ENCODE peak calls at places on chromosome 9, in eight cellular contexts. S, C, N, O, V, J, P and Y are unnamed samples.

GRCh38 chr9:71681104-71681707 is 87.1 kb downstream of the CEMIP2 start:
- DNase-seq in S (peak), C (no peak), N (peak), O (no peak), V (no peak), J (no peak), P (no peak), Y (no peak)

GRCh38 chr9:599933-600461 is 241.5 kb upstream of the DMRT1 start:
- DNase-seq in S (no peak), C (no peak), N (no peak), O (no peak), V (no peak), J (no peak), P (no peak), Y (no peak)

GRCh38 chr9:84701801-84702200 is 32.3 kb downstream of the NTRK2 start:
- DNase-seq in S (no peak), C (no peak), N (no peak), O (no peak), V (no peak), J (peak), P (peak), Y (no peak)

GRCh38 chr9:23698161-23698560 is 127.9 kb downstream of the ELAVL2 start:
- DNase-seq in S (no peak), C (no peak), N (no peak), O (no peak), V (no peak), J (no peak), P (no peak), Y (no peak)

GRCh38 chr9:93262537-93263310 is 78.8 kb downstream of the WNK2 start:
- DNase-seq in S (no peak), C (no peak), N (no peak), O (peak), V (peak), J (no peak), P (peak), Y (no peak)

GRCh38 chr9:92377904-92378303 is 26.5 kb downstream of the OGN start:
- DNase-seq in S (no peak), C (no peak), N (no peak), O (no peak), V (no peak), J (no peak), P (no peak), Y (no peak)

GRCh38 chr9:119375892-119376291 is 6.7 kb upstream of the BRINP1 start:
- DNase-seq in S (no peak), C (no peak), N (peak), O (no peak), V (no peak), J (peak), P (no peak), Y (peak)

GRCh38 chr9:135410831-135411473 is 68.6 kb upstream of the PPP1R26 start:
- DNase-seq in S (no peak), C (no peak), N (no peak), O (no peak), V (no peak), J (no peak), P (peak), Y (no peak)

GRCh38 chr9:130323051-130323757 is 57.6 kb downstream of the HMCN2 start:
- DNase-seq in S (no peak), C (no peak), N (no peak), O (no peak), V (no peak), J (no peak), P (no peak), Y (no peak)

GRCh38 chr9:124934290-124934689 is 6.6 kb downstream of the GOLGA1 start:
- DNase-seq in S (peak), C (peak), N (peak), O (no peak), V (no peak), J (peak), P (no peak), Y (no peak)

GRCh38 chr9:106980551-106981101 is 117.7 kb downstream of the ZNF462 start:
- DNase-seq in S (no peak), C (no peak), N (peak), O (no peak), V (no peak), J (peak), P (no peak), Y (no peak)

GRCh38 chr9:109013678-109014145 is 413 bp upstream of the CTNNAL1 start:
- DNase-seq in S (peak), C (peak), N (peak), O (no peak), V (no peak), J (no peak), P (no peak), Y (peak)

GRCh38 chr9:91198405-91198804 is 163.3 kb downstream of the AUH start:
- DNase-seq in S (no peak), C (no peak), N (no peak), O (no peak), V (no peak), J (no peak), P (no peak), Y (no peak)

GRCh38 chr9:133641396-133641655 is 5.2 kb downstream of the DBH start:
- DNase-seq in S (no peak), C (no peak), N (no peak), O (no peak), V (no peak), J (no peak), P (no peak), Y (no peak)

GRCh38 chr9:133638711-133639110 is 2.5 kb downstream of the DBH start:
- DNase-seq in S (no peak), C (no peak), N (no peak), O (no peak), V (no peak), J (no peak), P (no peak), Y (no peak)

GRCh38 chr9:133640580-133641395 is 4.6 kb downstream of the DBH start:
- DNase-seq in S (no peak), C (no peak), N (no peak), O (no peak), V (no peak), J (no peak), P (no peak), Y (no peak)

GRCh38 chr9:133639613-133640012 is 3.5 kb downstream of the DBH start:
- DNase-seq in S (no peak), C (no peak), N (no peak), O (no peak), V (no peak), J (no peak), P (no peak), Y (no peak)

DNA sequence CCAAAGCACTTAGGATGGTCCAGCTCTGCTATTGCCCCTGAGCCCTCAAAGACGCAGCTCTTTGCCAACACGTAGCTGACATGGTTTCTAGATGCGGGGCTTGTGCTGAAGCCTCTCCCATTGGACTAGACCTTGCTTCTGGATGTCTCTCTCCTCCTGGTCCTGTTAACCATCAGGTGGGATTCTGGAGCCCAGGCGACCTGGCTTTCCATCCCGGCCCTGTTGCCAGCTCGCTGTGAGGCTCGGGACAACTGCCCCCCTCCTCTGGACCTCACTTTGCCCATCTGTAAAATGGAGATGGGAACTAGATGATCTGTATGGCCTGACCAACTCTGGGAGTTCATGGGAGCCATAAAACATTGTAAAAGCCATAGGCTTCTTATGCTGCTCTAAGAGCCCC is 4.0 kb downstream of the DBH start:
- DNase-seq in S (no peak), C (no peak), N (no peak), O (no peak), V (no peak), J (no peak), P (no peak), Y (no peak)
- TF ChIP-seq CTCF in S (no peak), C (no peak), N (no peak), O (no peak), V (no peak), J (no peak), P (no peak), Y (no peak)

DNA sequence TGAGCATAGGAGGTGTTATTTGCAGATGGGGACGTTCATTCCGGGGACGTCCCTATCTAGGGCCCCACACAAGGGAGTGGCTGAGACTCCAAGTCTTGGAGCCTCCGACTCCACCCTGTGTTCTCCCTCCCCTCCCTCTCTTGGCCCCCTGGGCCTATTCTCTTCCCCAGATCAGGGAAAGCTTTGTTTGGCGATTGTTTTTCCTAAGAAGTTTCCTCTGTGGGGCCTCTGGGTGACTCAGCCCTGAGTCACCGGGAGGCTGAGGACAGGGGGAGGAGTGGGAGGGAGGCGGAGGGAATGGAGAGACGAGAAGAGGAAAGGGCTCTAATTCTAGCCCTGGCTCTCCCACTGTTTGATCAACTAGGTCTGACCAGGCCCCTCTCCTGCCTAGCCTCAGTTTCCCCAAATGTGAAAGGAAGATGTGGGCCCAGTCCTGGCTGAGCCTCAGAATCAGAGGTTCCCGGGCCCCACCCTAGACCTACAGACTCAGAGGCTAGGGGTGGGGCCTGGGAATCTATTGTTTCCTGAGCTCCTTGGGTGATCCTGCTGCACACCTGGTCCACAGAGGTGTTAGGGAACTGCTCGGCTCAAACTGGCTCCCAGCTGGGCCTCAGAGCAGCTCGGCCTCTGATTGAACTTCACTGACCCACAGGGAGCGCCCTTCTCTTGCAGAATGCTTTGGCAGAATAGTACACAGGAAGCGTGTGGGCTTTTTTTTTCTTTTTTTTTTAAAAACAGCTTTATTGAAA is 19.2 kb downstream of the GSN start:
- DNase-seq in S (peak), C (peak), N (peak), O (peak), V (peak), J (no peak), P (no peak), Y (peak)
- TF ChIP-seq CTCF in S (peak), C (no peak), N (peak), O (no peak), V (no peak), J (no peak), P (no peak), Y (peak)

GRCh38 chr9:73053543-73053942 is 98.1 kb upstream of the ANXA1 start:
- DNase-seq in S (no peak), C (no peak), N (no peak), O (no peak), V (no peak), J (no peak), P (no peak), Y (no peak)

GRCh38 chr9:73050062-73050814 is 97.4 kb upstream of the ALDH1A1 start:
- DNase-seq in S (peak), C (peak), N (peak), O (no peak), V (no peak), J (no peak), P (no peak), Y (no peak)

GRCh38 chr9:73050887-73051550 is 98.2 kb upstream of the ALDH1A1 start:
- DNase-seq in S (peak), C (no peak), N (no peak), O (no peak), V (no peak), J (no peak), P (no peak), Y (no peak)

GRCh38 chr9:73056245-73056644 is 95.4 kb upstream of the ANXA1 start:
- DNase-seq in S (peak), C (no peak), N (no peak), O (no peak), V (no peak), J (no peak), P (no peak), Y (no peak)

GRCh38 chr9:73054091-73054490 is 97.6 kb upstream of the ANXA1 start:
- DNase-seq in S (no peak), C (no peak), N (no peak), O (no peak), V (no peak), J (no peak), P (no peak), Y (no peak)
- TF ChIP-seq CTCF in S (no peak), C (no peak), N (no peak), O (no peak), V (no peak), J (no peak), P (no peak), Y (no peak)

DNA sequence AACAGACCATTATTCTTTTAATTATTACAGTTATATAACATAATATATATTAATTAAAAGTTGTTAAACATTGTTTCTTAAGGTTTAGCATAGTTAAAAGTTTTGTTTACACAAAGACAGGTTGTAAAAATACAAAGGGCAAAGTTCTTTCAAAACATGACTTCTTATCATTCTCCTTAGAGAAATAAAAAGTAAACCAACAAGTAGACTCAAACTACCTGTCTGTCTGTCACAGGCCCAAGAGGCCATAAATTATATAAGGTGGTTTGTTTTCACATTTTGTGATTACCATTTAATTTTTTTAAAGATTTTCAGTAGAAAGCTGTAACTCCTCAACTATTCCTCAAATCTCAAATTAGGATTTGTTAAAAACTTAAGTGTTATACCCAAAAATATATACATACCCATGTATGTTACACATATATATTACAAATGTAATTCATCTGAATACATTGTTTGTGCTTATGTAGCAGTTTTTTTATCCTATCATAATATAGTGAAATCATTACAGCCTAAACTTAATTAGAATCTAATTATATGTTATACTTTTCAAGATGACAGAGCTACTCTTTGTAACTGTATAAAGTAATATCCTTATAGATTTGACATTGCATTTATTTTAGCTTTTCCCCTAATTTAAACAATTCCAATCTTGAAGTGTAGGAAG is 93.8 kb upstream of the GRHPR start:
- DNase-seq in S (no peak), C (no peak), N (no peak), O (no peak), V (no peak), J (no peak), P (no peak), Y (no peak)
- TF ChIP-seq CTCF in S (no peak), C (no peak), N (no peak), O (no peak), V (no peak), J (no peak), P (no peak), Y (no peak)

DNA sequence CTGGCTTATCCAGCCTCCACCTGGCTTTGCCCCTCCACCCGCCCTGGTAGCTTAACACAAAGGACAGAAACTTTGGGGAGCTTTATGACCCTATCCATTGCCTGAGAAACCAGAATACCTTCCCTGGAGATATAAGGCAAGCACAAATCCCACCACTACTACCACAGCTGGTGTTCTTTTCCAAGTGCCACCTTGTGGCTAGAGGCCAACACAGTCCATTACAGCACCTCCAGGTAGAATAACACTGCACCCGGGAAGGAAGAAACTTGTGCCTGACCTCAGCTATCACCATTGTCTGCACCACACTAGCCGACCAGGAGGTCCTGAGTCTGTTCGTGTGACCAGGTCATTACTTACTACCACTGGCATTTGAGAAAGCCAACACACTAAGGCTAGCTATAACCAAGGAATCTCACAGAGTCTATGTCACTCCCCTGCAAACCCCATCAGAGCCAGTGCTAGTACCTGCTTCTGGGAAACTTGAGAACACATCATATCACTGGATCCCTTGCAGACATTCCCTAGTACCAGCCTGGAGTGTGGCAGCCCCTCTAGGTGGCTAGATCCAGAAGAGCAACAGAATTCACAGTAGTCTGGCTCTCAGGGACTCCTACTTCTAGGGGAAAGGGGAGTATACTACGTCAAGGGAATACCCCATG is 74.0 kb upstream of the RUSC2 start:
- DNase-seq in S (no peak), C (no peak), N (no peak), O (no peak), V (no peak), J (no peak), P (no peak), Y (no peak)
- TF ChIP-seq CTCF in S (no peak), C (no peak), N (no peak), O (no peak), V (no peak), J (no peak), P (no peak), Y (no peak)

GRCh38 chr9:133905493-133905892 is 86.6 kb downstream of the VAV2 start:
- DNase-seq in S (no peak), C (no peak), N (no peak), O (no peak), V (no peak), J (no peak), P (no peak), Y (no peak)
- TF ChIP-seq CTCF in S (no peak), C (no peak), N (no peak), O (no peak), V (no peak), J (no peak), P (no peak), Y (no peak)